ENCODE peak calls at places on chromosomes 12 and 14, in four cellular contexts. One of them, this sample, is unnamed.
A peak's percentile ranks its signal among the peaks of the same experiment; 100 is the strongest.

GRCh38 chr12:115963030-115963480 is 314.4 kb downstream of the MED13L start:
- DNase-seq in IMR-90: peak; percentile 78
- DNase-seq in GM23248: peak; percentile 70
- DNase-seq in mammary epithelial cell: peak; percentile 17
- DNase-seq in this sample: no peak

GRCh38 chr14:50937325-50937724 is 7.0 kb downstream of the PYGL start:
- DNase-seq in mammary epithelial cell: peak; percentile 78
- DNase-seq in GM23248: peak; percentile 82
- DNase-seq in IMR-90: peak; percentile 80
- DNase-seq in this sample: no peak

GRCh38 chr12:80702889-80703605 is 4.4 kb upstream of the MYF6 start:
- DNase-seq in IMR-90: peak; percentile 77
- DNase-seq in GM23248: peak; percentile 82
- DNase-seq in mammary epithelial cell: peak; percentile 78
- DNase-seq in this sample: no peak

GRCh38 chr12:103269962-103270361 is 225.8 kb downstream of the C12orf42 start:
- DNase-seq in GM23248: no peak
- DNase-seq in mammary epithelial cell: no peak
- DNase-seq in IMR-90: peak; percentile 1
- DNase-seq in this sample: no peak

GRCh38 chr14:90489916-90490726 is 93.3 kb downstream of the CALM1 start:
- DNase-seq in GM23248: peak; percentile 37
- DNase-seq in IMR-90: peak; percentile 18
- DNase-seq in mammary epithelial cell: no peak
- DNase-seq in this sample: no peak

GRCh38 chr14:62689741-62690140 is 355.5 kb downstream of the KCNH5 start:
- DNase-seq in mammary epithelial cell: no peak
- DNase-seq in IMR-90: no peak
- DNase-seq in GM23248: no peak
- DNase-seq in this sample: no peak

GRCh38 chr12:131454418-131455217 is 256.3 kb upstream of the SFSWAP start:
- DNase-seq in IMR-90: no peak
- DNase-seq in mammary epithelial cell: no peak
- DNase-seq in GM23248: peak; percentile 34
- DNase-seq in this sample: no peak

GRCh38 chr14:105836160-105836559 is 309.8 kb downstream of the TMEM121 start:
- DNase-seq in GM23248: no peak
- DNase-seq in mammary epithelial cell: no peak
- DNase-seq in IMR-90: no peak
- DNase-seq in this sample: no peak

GRCh38 chr12:80472912-80473500 is 29.0 kb downstream of the PTPRQ start:
- DNase-seq in IMR-90: peak; percentile 81
- DNase-seq in GM23248: peak; percentile 69
- DNase-seq in mammary epithelial cell: peak; percentile 62
- DNase-seq in this sample: no peak

GRCh38 chr14:66572836-66573235 is 64.9 kb downstream of the GPHN start:
- DNase-seq in GM23248: no peak
- DNase-seq in IMR-90: no peak
- DNase-seq in mammary epithelial cell: peak; percentile 16
- DNase-seq in this sample: no peak

GRCh38 chr14:101559250-101559623 is 2.1 kb upstream of the DIO3 start:
- DNase-seq in IMR-90: no peak
- DNase-seq in GM23248: no peak
- DNase-seq in mammary epithelial cell: no peak
- DNase-seq in this sample: no peak
- H3K4me1 ChIP-seq in IMR-90: no peaks in the 10 kb centered on the region
- H3K4me1 ChIP-seq in GM23248: no peaks in the 10 kb centered on the region
- H3K4me1 ChIP-seq in mammary epithelial cell: no peaks in the 10 kb centered on the region
- H3K4me1 ChIP-seq in this sample: no peaks in the 10 kb centered on the region

GRCh38 chr12:2879853-2880252 is 2.8 kb downstream of the RHNO1 start:
- DNase-seq in IMR-90: no peak
- DNase-seq in GM23248: no peak
- DNase-seq in mammary epithelial cell: no peak
- DNase-seq in this sample: no peak

GRCh38 chr12:2877959-2878732 is 1.1 kb downstream of the RHNO1 start:
- DNase-seq in IMR-90: peak; percentile 53
- DNase-seq in mammary epithelial cell: peak; percentile 14
- DNase-seq in GM23248: peak; percentile 62
- DNase-seq in this sample: no peak

GRCh38 chr12:2877047-2877958 is at the start of the genes FOXM1 and RHNO1:
- DNase-seq in GM23248: peak; percentile 98
- DNase-seq in IMR-90: peak; percentile 85
- DNase-seq in mammary epithelial cell: peak; percentile 81
- DNase-seq in this sample: peak; percentile 83

DNA sequence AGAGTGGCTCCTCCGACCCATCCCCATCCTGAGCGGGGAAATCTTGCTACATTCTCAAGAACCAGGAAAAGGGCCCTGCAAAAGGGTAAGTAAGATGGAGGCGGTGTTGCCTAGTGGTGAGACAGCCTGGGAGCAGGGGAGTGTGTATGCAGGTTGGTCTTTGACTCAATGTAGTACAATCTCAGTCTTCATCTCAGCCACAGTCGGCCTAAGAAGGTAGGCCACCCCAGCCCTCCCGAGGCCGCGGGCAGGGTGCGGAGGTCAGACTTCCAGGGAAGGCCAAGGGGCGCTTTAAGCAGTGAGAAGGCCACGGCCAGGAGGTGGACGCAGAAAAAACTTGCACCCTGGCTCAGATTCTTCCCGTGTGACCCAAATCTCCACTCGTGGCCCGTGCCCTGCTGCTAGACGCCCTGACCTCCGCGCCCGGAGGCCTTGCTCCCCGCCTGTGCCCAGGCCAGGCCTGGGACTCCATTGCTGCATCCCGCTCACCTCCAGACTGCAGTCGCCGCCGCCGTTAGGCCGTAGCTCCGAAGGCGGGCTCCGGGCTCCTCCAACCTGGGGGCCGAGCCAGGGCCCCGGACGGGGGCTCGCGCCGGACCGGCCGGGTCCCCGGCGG is 435 bp downstream of the FOXM1 start:
- DNase-seq in mammary epithelial cell: peak; percentile 48
- DNase-seq in GM23248: peak; percentile 57
- DNase-seq in IMR-90: no peak
- DNase-seq in this sample: no peak
- H3K27ac ChIP-seq in mammary epithelial cell: peak overlapping the region; percentile 67
- H3K27ac ChIP-seq in GM23248: peak overlapping the region; percentile 88
- H3K27ac ChIP-seq in IMR-90: peak overlapping the region; percentile 75
- H3K27ac ChIP-seq in this sample: peak overlapping the region; percentile 90

GRCh38 chr12:64612843-64613242 is 2.5 kb downstream of the RASSF3 start:
- DNase-seq in mammary epithelial cell: no peak
- DNase-seq in GM23248: no peak
- DNase-seq in IMR-90: no peak
- DNase-seq in this sample: no peak
- H3K4me3 ChIP-seq in mammary epithelial cell: peak overlapping the region; percentile 67
- H3K4me3 ChIP-seq in GM23248: no peak overlapping the region
- H3K4me3 ChIP-seq in IMR-90: no peak overlapping the region
- H3K4me3 ChIP-seq in this sample: peak overlapping the region; percentile 87

GRCh38 chr12:44143170-44143569 is 307.3 kb downstream of the TMEM117 start:
- DNase-seq in GM23248: no peak
- DNase-seq in IMR-90: no peak
- DNase-seq in mammary epithelial cell: no peak
- DNase-seq in this sample: no peak
- H3K4me1 ChIP-seq in GM23248: no peaks in the 10 kb centered on the region
- H3K4me1 ChIP-seq in IMR-90: no peaks in the 10 kb centered on the region
- H3K4me1 ChIP-seq in mammary epithelial cell: no peaks in the 10 kb centered on the region
- H3K4me1 ChIP-seq in this sample: no peaks in the 10 kb centered on the region

DNA sequence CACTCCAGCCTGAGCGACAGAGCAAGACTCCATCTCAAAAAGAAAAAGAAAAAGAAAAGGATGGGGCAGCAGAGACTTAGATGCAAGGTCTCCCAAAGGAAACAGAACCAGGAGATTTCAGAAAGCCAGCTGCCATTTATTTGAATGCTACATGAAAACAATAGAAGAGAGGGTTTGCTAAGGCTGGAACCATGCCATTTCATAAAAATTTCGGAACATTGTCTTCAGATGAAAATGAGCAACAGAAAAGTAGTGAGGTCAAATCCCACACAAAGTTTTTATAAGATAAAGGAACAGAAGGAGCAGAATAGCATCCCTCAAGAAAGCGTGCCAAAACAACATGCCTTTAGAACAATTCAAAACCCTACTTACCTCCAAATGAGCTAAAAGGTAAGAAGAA is 175.3 kb downstream of the ETV6 start:
- DNase-seq in GM23248: no peak
- DNase-seq in IMR-90: no peak
- DNase-seq in mammary epithelial cell: no peak
- DNase-seq in this sample: no peak
- H3K27ac ChIP-seq in GM23248: no peak overlapping the region
- H3K27ac ChIP-seq in IMR-90: no peak overlapping the region
- H3K27ac ChIP-seq in mammary epithelial cell: no peak overlapping the region
- H3K27ac ChIP-seq in this sample: no peak overlapping the region